ENCODE peak calls at places on chromosomes 16 and 17, in nine cellular contexts. N is RCC 7860, W is RPMI7951, L is B cell, H is thoracic aorta, C is kidney tubule cell, Z is colonic mucosa, I is AG08396, Q is EH. Y is an unnamed sample.

GRCh38 chr17:19958023-19958422 is 19.6 kb downstream of the AKAP10 start:
- DNase-seq in N (peak; percentile 95), W (peak; percentile 94), L (no peak), H (no peak), C (peak; percentile 90), Z (no peak), I (peak; percentile 83), Q (peak; percentile 99), Y (no peak)

GRCh38 chr16:85428168-85428898 is 184.8 kb upstream of the GSE1 start:
- DNase-seq in N (peak; percentile 14), W (peak; percentile 25), L (peak; percentile 65), H (no peak), C (peak; percentile 35), Z (peak; percentile 56), I (peak; percentile 62), Q (peak; percentile 28), Y (peak; percentile 86)

GRCh38 chr16:88859381-88860091 is 2.6 kb downstream of the TRAPPC2L start:
- DNase-seq in N (no peak), W (no peak), L (no peak), H (no peak), C (no peak), Z (no peak), I (no peak), Q (no peak), Y (no peak)

GRCh38 chr16:17313085-17313611 is 157.6 kb downstream of the XYLT1 start:
- DNase-seq in N (no peak), W (peak; percentile 27), L (no peak), H (no peak), C (no peak), Z (peak; percentile 29), I (no peak), Q (peak; percentile 88), Y (no peak)

GRCh38 chr17:67602974-67603373 is 114.8 kb upstream of the NOL11 start:
- DNase-seq in N (no peak), W (peak; percentile 42), L (peak; percentile 11), H (no peak), C (peak; percentile 60), Z (peak; percentile 22), I (peak; percentile 44), Q (peak; percentile 35), Y (peak; percentile 72)

GRCh38 chr17:30824002-30824355 is 513 bp downstream of the CRLF3 start:
- DNase-seq in N (no peak), W (peak; percentile 14), L (no peak), H (no peak), C (peak; percentile 31), Z (no peak), I (peak; percentile 55), Q (peak; percentile 21), Y (peak; percentile 57)

GRCh38 chr16:24997665-24998064 is 17.5 kb downstream of the ARHGAP17 start:
- DNase-seq in N (no peak), W (no peak), L (no peak), H (no peak), C (no peak), Z (no peak), I (no peak), Q (no peak), Y (no peak)

GRCh38 chr16:81861915-81862314 is 82.8 kb downstream of the PLCG2 start:
- DNase-seq in N (no peak), W (peak; percentile 5), L (no peak), H (no peak), C (no peak), Z (no peak), I (no peak), Q (no peak), Y (no peak)

GRCh38 chr16:11308493-11309283 is 27.6 kb upstream of the PRM1 start:
- DNase-seq in N (no peak), W (no peak), L (peak; percentile 77), H (no peak), C (peak; percentile 74), Z (no peak), I (no peak), Q (no peak), Y (no peak)